ENCODE peak calls at places on chromosomes 3 and 15, in four cellular contexts. L, E, H and X are unnamed samples.

GRCh38 chr3:149541091-149541491 is 66.6 kb downstream of the TM4SF4 start:
- DNase-seq in L (no peak), H (no peak), E (peak; percentile 72), X (no peak)

GRCh38 chr3:8769088-8769822 is at the start of gene OXTR:
- DNase-seq in H (peak; percentile 29), L (peak; percentile 69), E (peak; percentile 85), X (peak; percentile 58)

GRCh38 chr3:52801839-52802238 is 7.2 kb downstream of the ITIH3 start:
- DNase-seq in H (no peak), E (peak; percentile 31), L (no peak), X (no peak)

GRCh38 chr3:100096866-100097265 is 17.4 kb downstream of the FILIP1L start:
- DNase-seq in L (no peak), H (no peak), E (no peak), X (no peak)

GRCh38 chr3:86995537-86995936 is 4.6 kb upstream of the VGLL3 start:
- DNase-seq in E (peak; percentile 94), L (no peak), H (no peak), X (no peak)

GRCh38 chr15:99511865-99512632 is 53.7 kb upstream of the MEF2A start:
- DNase-seq in E (no peak), H (no peak), L (no peak), X (no peak)

GRCh38 chr3:190017575-190018288 is 103.0 kb downstream of the P3H2 start:
- DNase-seq in E (peak; percentile 80), H (peak; percentile 42), L (peak; percentile 57), X (no peak)

GRCh38 chr15:77753238-77753873 is 120.6 kb upstream of the LINGO1 start:
- DNase-seq in H (peak; percentile 22), L (no peak), E (peak; percentile 17), X (no peak)

GRCh38 chr3:17741621-17742091 is 775 bp downstream of the TBC1D5 start:
- DNase-seq in E (no peak), H (no peak), L (no peak), X (no peak)

GRCh38 chr3:45608296-45608695 is 13.7 kb downstream of the LIMD1 start:
- DNase-seq in H (no peak), L (no peak), E (no peak), X (no peak)

GRCh38 chr15:58065445-58066041 is at the start of gene ALDH1A2:
- DNase-seq in H (no peak), E (no peak), L (no peak), X (peak; percentile 52)

GRCh38 chr3:141875893-141876380 is 506 bp upstream of the ATP1B3 start:
- DNase-seq in E (peak; percentile 52), L (no peak), H (no peak), X (peak; percentile 61)

GRCh38 chr3:186815490-186815889 is 9.2 kb upstream of the RFC4 start:
- DNase-seq in L (no peak), H (no peak), E (peak; percentile 68), X (no peak)

GRCh38 chr3:184238246-184238818 is 8.9 kb downstream of the VWA5B2 start:
- DNase-seq in L (no peak), H (no peak), E (no peak), X (no peak)

GRCh38 chr3:292038-292437 is 95.5 kb downstream of the CHL1 start:
- DNase-seq in L (no peak), E (no peak), H (no peak), X (no peak)

GRCh38 chr3:184908859-184909258 is 96.9 kb downstream of the VPS8 start:
- DNase-seq in E (no peak), L (no peak), H (no peak), X (no peak)

GRCh38 chr3:60294181-60294580 is 957.1 kb downstream of the FHIT start:
- DNase-seq in E (peak; percentile 72), L (peak; percentile 38), H (no peak), X (no peak)

GRCh38 chr15:41915203-41915994 is 21.5 kb upstream of the SPTBN5 start:
- DNase-seq in L (no peak), H (no peak), E (no peak), X (no peak)

GRCh38 chr3:107620534-107620933 is 97.8 kb downstream of the BBX start:
- DNase-seq in E (no peak), L (no peak), H (no peak), X (no peak)

GRCh38 chr3:145673790-145674189 is 487.2 kb downstream of the PLOD2 start:
- DNase-seq in L (no peak), H (no peak), E (no peak), X (no peak)

GRCh38 chr3:136193273-136194043 is 2.7 kb downstream of the MSL2 start:
- DNase-seq in H (no peak), L (no peak), E (no peak), X (no peak)

GRCh38 chr3:196835081-196835480 is 32.6 kb upstream of the SENP5 start:
- DNase-seq in H (no peak), E (no peak), L (no peak), X (no peak)

GRCh38 chr3:196843435-196844110 is 24.1 kb upstream of the SENP5 start:
- DNase-seq in L (no peak), H (no peak), E (no peak), X (no peak)

GRCh38 chr3:196842567-196843434 is 24.9 kb upstream of the SENP5 start:
- DNase-seq in H (no peak), E (peak; percentile 11), L (no peak), X (no peak)

GRCh38 chr3:196837819-196838420 is 29.8 kb upstream of the SENP5 start:
- DNase-seq in E (peak; percentile 32), H (peak; percentile 68), L (peak; percentile 24), X (peak; percentile 50)
- TF ChIP-seq CTCF in E (peak; percentile 83), H (peak; percentile 49), L (peak; percentile 84), X (peak; percentile 78)

DNA sequence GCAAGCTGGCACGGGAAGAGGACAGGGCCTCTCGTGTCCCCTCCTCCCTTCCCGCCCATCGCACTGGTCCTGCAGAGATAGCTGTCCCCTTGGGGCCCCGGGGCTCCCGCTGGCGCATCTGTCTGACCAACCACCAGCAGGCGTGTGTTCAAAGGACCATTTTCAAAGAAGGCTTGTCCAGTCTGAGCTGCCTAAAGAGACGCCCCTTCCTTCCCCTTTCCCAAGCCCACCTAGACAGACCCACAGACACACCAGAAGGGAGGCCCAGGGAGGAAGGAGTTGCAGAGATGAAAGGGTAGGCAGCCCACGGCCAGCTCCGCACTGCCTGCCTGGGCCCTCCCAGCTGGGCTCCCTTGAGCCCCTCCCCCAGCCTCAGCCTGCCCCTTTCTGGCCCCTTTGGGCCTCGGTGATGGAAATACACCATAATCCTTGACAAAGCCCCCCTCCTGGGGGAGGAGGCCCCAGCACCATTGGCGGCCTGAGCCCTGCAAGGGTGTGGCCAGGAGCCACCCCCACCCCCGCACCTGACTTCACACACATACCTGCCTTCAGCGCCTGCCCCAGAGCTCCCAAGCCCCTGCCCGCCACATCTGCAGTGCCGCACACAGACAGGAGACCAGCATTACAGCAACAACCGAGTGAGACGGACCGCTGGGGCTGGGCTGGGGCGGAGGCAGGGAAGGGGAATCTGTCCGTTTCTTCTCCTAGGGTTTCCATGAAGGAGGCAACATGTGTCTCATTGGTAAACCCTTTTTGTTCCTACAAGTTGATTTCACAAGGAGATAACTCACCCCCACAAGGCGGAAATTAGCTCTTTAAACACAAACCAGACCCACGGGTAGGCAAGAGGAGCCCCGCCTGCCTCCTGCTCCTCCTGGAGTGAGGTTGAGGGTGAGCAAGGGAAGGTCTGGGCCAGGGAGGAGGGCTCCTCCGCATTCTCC is at the start of gene STRA6:
- DNase-seq in H (no peak), E (peak; percentile 59), L (no peak), X (no peak)
- TF ChIP-seq CTCF in H (no peak), E (no peak), L (no peak), X (no peak)

GRCh38 chr3:196050597-196050996 is 31.3 kb downstream of the TFRC start:
- DNase-seq in L (no peak), H (no peak), E (no peak), X (no peak)

GRCh38 chr3:196051336-196052076 is 30.4 kb downstream of the TFRC start:
- DNase-seq in H (no peak), L (no peak), E (no peak), X (no peak)

GRCh38 chr3:196048922-196049566 is 32.8 kb downstream of the TFRC start:
- DNase-seq in L (no peak), E (no peak), H (no peak), X (no peak)

GRCh38 chr3:196047391-196048030 is 34.4 kb downstream of the TFRC start:
- DNase-seq in L (no peak), H (no peak), E (no peak), X (no peak)

DNA sequence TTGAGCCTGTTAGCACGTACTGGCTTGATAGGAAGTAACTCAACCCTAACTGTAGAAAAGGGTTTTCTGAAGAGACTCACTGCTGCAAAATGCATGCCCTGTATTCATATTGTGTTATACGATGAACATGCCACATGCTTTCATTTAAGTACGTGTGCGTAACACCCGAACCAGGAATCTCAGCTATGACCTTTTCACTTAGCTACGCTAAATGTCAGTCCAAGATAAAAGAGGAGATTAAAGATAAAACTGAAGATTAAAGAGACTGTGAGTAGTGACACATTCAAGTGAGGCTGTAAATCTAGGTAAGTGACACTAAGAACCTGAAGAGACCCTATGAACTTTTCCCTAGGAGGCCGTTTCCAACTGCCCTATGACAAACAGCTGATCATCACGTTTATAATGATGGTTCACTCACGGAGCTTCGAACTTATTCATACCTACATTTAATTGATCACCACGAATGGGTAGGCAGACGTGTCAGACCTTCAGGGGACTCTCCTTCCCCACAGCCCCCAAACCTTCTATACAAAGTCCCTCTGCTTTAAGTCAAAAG is 32.2 kb downstream of the TFRC start:
- DNase-seq in H (no peak), E (no peak), L (no peak), X (no peak)
- TF ChIP-seq CTCF in H (no peak), E (no peak), L (no peak), X (no peak)

DNA sequence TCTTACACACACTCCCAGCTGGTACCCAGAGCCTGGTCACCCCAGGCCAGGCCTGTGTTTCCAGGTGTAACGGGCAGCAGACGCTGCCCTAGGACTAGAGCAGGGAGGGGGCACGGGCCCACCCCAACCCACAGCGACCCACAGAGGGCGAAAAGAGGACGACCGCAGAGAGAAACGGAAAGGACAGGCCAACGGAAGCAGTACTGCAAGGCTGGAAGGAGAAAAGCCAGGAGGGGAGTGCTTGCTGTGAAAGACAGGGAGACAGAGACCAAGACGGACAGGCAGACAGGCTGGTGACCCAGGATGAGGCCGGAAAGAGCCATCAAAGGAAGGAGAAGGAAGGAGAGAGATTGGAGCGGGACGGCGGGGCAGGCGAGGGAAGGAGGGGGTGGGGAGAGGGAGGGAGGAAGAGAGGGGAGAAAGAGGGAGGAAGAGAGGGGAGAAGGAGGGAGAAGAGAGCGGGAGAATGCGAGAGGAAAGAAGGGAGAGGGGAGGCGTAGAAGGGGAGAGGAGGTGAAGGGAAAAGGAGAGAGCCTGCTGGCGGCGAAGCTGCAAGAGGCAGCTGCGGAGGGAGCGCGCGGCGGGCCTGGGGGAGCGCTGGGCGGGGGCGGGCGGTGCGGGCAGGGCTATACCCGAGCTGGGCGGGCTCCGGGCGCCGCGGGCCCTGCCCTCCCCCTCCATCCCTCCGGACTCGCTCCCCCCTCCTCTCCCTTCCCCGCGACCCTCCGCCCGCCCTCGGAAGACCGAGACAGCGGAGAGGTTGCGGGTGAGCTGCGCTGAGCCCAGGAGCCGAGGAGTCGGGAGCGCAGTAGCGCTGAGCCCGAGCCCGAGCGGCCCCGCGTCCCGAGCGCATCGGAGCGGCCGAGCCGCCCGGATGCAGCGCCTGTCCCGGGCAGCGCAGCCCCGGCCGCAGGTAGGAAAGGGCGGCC is at the start of gene SLC6A1:
- DNase-seq in H (no peak), L (no peak), E (peak; percentile 3), X (no peak)
- TF ChIP-seq CTCF in H (no peak), L (no peak), E (no peak), X (no peak)

GRCh38 chr3:133273346-133273745 is 126.5 kb upstream of the BFSP2 start:
- DNase-seq in H (no peak), E (no peak), L (no peak), X (no peak)
- TF ChIP-seq CTCF in H (no peak), E (no peak), L (no peak), X (no peak)

GRCh38 chr3:115626006-115626409 is 2.7 kb downstream of the GAP43 start:
- DNase-seq in L (no peak), E (no peak), H (no peak), X (no peak)
- TF ChIP-seq CTCF in L (no peak), E (no peak), H (no peak), X (no peak)